ENCODE peak calls at places on chromosomes 1 and 21, in six cellular contexts. J is K562, G is A549, Y is HCT116, I is GM12878, Z is HepG2. L is an unnamed sample.
A peak's percentile ranks its signal among the peaks of the same experiment; 100 is the strongest.

GRCh38 chr1:13651279-13651678 is 48.7 kb upstream of the PRDM2 start:
- DNase-seq in J (no peak), G (peak; percentile 14), Y (no peak), I (no peak), Z (peak; percentile 48), L (no peak)

GRCh38 chr1:11690669-11691301 is 725 bp upstream of the DRAXIN start:
- DNase-seq in J (peak; percentile 59), G (no peak), Y (no peak), I (no peak), Z (peak; percentile 18), L (no peak)

GRCh38 chr1:86068126-86068805 is 88.3 kb downstream of the COL24A1 start:
- DNase-seq in J (no peak), G (no peak), Y (no peak), I (no peak), Z (no peak), L (no peak)

GRCh38 chr1:27439150-27439549 is 46.7 kb downstream of the GPR3 start:
- DNase-seq in J (no peak), G (no peak), Y (no peak), I (no peak), Z (no peak), L (no peak)

GRCh38 chr1:195899762-195900352 is 708.4 kb downstream of the KCNT2 start:
- DNase-seq in J (peak; percentile 49), G (peak; percentile 14), Y (no peak), I (no peak), Z (no peak), L (no peak)

GRCh38 chr1:79079770-79080169 is 73.2 kb upstream of the ADGRL4 start:
- DNase-seq in J (no peak), G (peak; percentile 4), Y (peak; percentile 23), I (no peak), Z (no peak), L (no peak)

GRCh38 chr1:145978477-145978859 is 14.0 kb downstream of the POLR3GL start:
- DNase-seq in J (no peak), G (no peak), Y (no peak), I (no peak), Z (no peak), L (no peak)

GRCh38 chr1:25743164-25744139 is 56.5 kb upstream of the SELENON start:
- DNase-seq in J (no peak), G (no peak), Y (no peak), I (no peak), Z (no peak), L (peak; percentile 39)

GRCh38 chr1:15189692-15190321 is 36.3 kb downstream of the TMEM51 start:
- DNase-seq in J (no peak), G (peak; percentile 67), Y (no peak), I (no peak), Z (peak; percentile 90), L (no peak)

GRCh38 chr1:65309317-65310077 is at the start of gene DNAJC6:
- DNase-seq in J (peak; percentile 76), G (peak; percentile 35), Y (no peak), I (no peak), Z (peak; percentile 20), L (no peak)

GRCh38 chr1:201275266-201275666 is 8.0 kb upstream of the PKP1 start:
- DNase-seq in J (no peak), G (peak; percentile 91), Y (peak; percentile 79), I (no peak), Z (no peak), L (no peak)

GRCh38 chr1:85612704-85613361 is 32.3 kb downstream of the CCN1 start:
- DNase-seq in J (peak; percentile 29), G (peak; percentile 73), Y (no peak), I (no peak), Z (peak; percentile 85), L (peak; percentile 12)

GRCh38 chr1:1019122-1019999 is 559 bp upstream of the AGRN start:
- DNase-seq in J (peak; percentile 97), G (peak; percentile 87), Y (peak; percentile 61), I (no peak), Z (peak; percentile 88), L (peak; percentile 82)

GRCh38 chr1:228801068-228801467 is 65.8 kb downstream of the RHOU start:
- DNase-seq in J (no peak), G (no peak), Y (no peak), I (no peak), Z (peak; percentile 47), L (no peak)

GRCh38 chr1:200802865-200803512 is 64.3 kb downstream of the CAMSAP2 start:
- DNase-seq in J (peak; percentile 71), G (peak; percentile 84), Y (peak; percentile 80), I (peak; percentile 61), Z (peak; percentile 71), L (peak; percentile 76)

GRCh38 chr21:37198989-37199924 is 67.9 kb downstream of the VPS26C start:
- DNase-seq in J (no peak), G (no peak), Y (peak; percentile 66), I (no peak), Z (no peak), L (no peak)

GRCh38 chr1:16143566-16144324 is 12.1 kb downstream of the EPHA2 start:
- DNase-seq in J (peak; percentile 97), G (peak; percentile 93), Y (peak; percentile 88), I (no peak), Z (peak; percentile 96), L (no peak)

GRCh38 chr21:32886339-32886738 is 114.8 kb upstream of the PAXBP1 start:
- DNase-seq in J (no peak), G (peak; percentile 1), Y (no peak), I (no peak), Z (peak; percentile 7), L (no peak)

GRCh38 chr1:54273837-54274192 is 73.8 kb downstream of the MRPL37 start:
- DNase-seq in J (peak; percentile 95), G (no peak), Y (no peak), I (no peak), Z (no peak), L (no peak)

GRCh38 chr1:213474054-213474453 is 423.0 kb downstream of the RPS6KC1 start:
- DNase-seq in J (no peak), G (no peak), Y (no peak), I (no peak), Z (peak; percentile 7), L (no peak)

GRCh38 chr1:101713760-101714159 is 283.0 kb downstream of the OLFM3 start:
- DNase-seq in J (no peak), G (no peak), Y (no peak), I (no peak), Z (no peak), L (no peak)
- H3K4me3 ChIP-seq in J (no peak overlapping the region), G (no peak overlapping the region), Y (no peak overlapping the region), I (no peak overlapping the region), Z (no peak overlapping the region), L (no peak overlapping the region)

GRCh38 chr1:151891515-151891914 is 17.8 kb downstream of the THEM4 start:
- DNase-seq in J (no peak), G (no peak), Y (no peak), I (no peak), Z (no peak), L (no peak)

GRCh38 chr1:151885479-151885878 is 23.8 kb downstream of the THEM4 start:
- DNase-seq in J (no peak), G (no peak), Y (no peak), I (no peak), Z (no peak), L (no peak)

GRCh38 chr1:151882466-151882865 is 26.8 kb downstream of the THEM4 start:
- DNase-seq in J (no peak), G (no peak), Y (no peak), I (no peak), Z (no peak), L (no peak)

GRCh38 chr1:151888972-151889570 is 20.2 kb downstream of the THEM4 start:
- DNase-seq in J (no peak), G (peak; percentile 33), Y (no peak), I (no peak), Z (no peak), L (peak; percentile 27)

GRCh38 chr1:151887028-151887427 is 22.3 kb downstream of the THEM4 start:
- DNase-seq in J (no peak), G (no peak), Y (no peak), I (no peak), Z (no peak), L (no peak)
- TF ChIP-seq POLR2A in J (no peak), G (no peak), Y (no peak), I (no peak), Z (no peak), L (no peak)

DNA sequence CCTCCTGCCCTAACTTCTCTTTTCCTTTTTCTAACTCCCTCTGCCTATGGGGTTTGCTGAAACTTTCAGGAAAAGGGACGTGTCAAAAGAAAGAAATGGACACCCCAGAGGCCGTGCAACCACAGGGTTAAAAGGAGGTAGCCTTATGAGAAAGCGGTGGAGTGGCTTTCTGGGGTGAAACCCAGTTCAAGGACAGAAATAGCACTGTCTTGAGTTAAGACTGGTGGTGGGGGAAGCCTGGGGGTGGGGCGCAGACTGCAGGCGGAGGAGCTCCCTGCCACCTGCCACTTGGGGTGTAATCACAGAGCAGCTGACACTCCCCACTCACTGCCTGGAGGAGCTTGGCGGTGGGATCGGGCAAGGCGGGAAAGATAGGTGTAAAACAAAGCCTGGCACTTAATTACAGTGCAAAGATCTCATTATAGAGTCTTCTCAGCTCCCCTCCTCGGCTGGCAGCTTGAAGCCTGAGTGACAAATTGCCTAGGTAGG is 756 bp upstream of the TLR5 start:
- DNase-seq in J (peak; percentile 77), G (no peak), Y (no peak), I (peak; percentile 21), Z (no peak), L (peak; percentile 72)
- TF ChIP-seq MAX in J (peak; percentile 73), G (no peak), Y (no peak), I (no peak), Z (no peak), L (no peak)

GRCh38 chr1:8396912-8397406 is 79.0 kb downstream of the SLC45A1 start:
- DNase-seq in J (no peak), G (peak; percentile 67), Y (no peak), I (peak; percentile 49), Z (peak; percentile 38), L (no peak)

GRCh38 chr1:8395433-8395866 is 77.5 kb downstream of the SLC45A1 start:
- DNase-seq in J (no peak), G (no peak), Y (no peak), I (peak; percentile 51), Z (no peak), L (peak; percentile 75)

GRCh38 chr1:8396083-8396911 is 78.4 kb downstream of the SLC45A1 start:
- DNase-seq in J (no peak), G (no peak), Y (no peak), I (no peak), Z (no peak), L (no peak)

GRCh38 chr1:8392522-8392921 is 74.6 kb downstream of the SLC45A1 start:
- DNase-seq in J (no peak), G (no peak), Y (no peak), I (no peak), Z (no peak), L (no peak)

DNA sequence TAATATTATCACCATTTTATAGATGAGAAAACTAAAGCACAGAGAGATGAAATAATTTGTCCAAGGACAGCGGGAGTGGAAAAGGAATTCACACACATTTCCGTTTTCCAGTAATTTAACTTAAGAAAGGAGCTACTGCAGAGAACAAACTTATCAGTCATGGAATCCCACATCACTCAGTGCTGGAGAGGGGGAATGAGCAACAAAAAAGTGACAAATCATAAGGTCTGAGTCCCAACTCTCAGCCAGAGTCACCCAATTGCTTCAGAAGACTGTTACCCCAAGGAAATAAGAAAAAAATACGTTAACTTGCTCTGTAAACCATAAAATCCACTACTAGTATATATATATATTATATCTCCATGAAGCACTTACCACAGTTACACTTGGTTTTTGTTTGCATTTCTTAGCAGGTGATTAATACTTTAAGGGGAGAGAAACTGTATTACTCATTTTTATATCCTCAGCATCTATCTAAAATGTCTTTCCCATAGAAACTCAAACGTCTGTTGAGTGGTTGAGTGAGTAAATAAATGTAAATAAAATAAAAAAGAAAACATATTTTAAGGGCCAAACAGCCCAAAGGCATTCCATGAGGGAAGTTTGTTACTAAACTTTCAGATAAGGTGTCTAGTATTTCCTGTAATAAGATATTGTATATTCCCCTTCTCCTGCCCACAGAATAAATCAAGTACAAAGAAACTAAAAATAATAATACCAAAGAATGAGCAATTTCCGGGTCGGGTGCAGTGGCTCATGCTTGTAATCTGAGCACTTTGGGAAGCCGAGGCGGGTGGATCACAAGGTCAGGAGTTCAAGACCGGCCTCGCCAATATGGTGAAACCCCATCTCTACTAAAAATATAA is 76.8 kb downstream of the SLC45A1 start:
- DNase-seq in J (no peak), G (no peak), Y (no peak), I (no peak), Z (no peak), L (no peak)
- H3K4me3 ChIP-seq in J (no peak overlapping the region), G (no peak overlapping the region), Y (no peak overlapping the region), I (peak overlapping the region; percentile 42), Z (no peak overlapping the region), L (no peak overlapping the region)